ENCODE peak calls at places on chromosomes 13 and 19, in seven cellular contexts. T, S, L, M, D, E and I are unnamed samples.

GRCh38 chr13:42720116-42720857 is 61.1 kb upstream of the FAM216B start:
- DNase-seq in T (no peak), S (peak; percentile 51), L (peak; percentile 69), M (no peak), D (no peak), E (peak; percentile 52), I (no peak)

GRCh38 chr13:106911020-106911419 is 343.1 kb upstream of the ARGLU1 start:
- DNase-seq in T (no peak), S (no peak), L (no peak), M (no peak), D (no peak), E (no peak), I (no peak)

GRCh38 chr19:6227941-6228325 is 51.8 kb downstream of the MLLT1 start:
- DNase-seq in T (no peak), S (no peak), L (no peak), M (no peak), D (no peak), E (no peak), I (no peak)

GRCh38 chr13:113002206-113002821 is 33.3 kb downstream of the MCF2L start:
- DNase-seq in T (peak; percentile 58), S (peak; percentile 55), L (peak; percentile 76), M (no peak), D (peak; percentile 40), E (no peak), I (no peak)

GRCh38 chr13:104011505-104012270 is 945.5 kb upstream of the SLC10A2 start:
- DNase-seq in T (peak; percentile 10), S (no peak), L (no peak), M (no peak), D (peak; percentile 81), E (no peak), I (no peak)

GRCh38 chr13:32278456-32278855 is 36.7 kb downstream of the ZAR1L start:
- DNase-seq in T (no peak), S (no peak), L (no peak), M (no peak), D (no peak), E (no peak), I (no peak)

GRCh38 chr19:10193666-10194499 is 870 bp downstream of the DNMT1 start:
- DNase-seq in T (no peak), S (no peak), L (peak; percentile 54), M (no peak), D (no peak), E (no peak), I (peak; percentile 15)

GRCh38 chr13:38394777-38395504 is 45.3 kb downstream of the UFM1 start:
- DNase-seq in T (no peak), S (no peak), L (no peak), M (no peak), D (no peak), E (no peak), I (no peak)

GRCh38 chr13:62300021-62300420 is 884.4 kb upstream of the PCDH20 start:
- DNase-seq in T (no peak), S (no peak), L (no peak), M (no peak), D (no peak), E (no peak), I (no peak)

GRCh38 chr19:57512845-57513244 is 13.1 kb downstream of the ZNF773 start:
- DNase-seq in T (no peak), S (no peak), L (no peak), M (no peak), D (no peak), E (no peak), I (no peak)

GRCh38 chr19:2095338-2095938 is 688 bp downstream of the MOB3A start:
- DNase-seq in T (no peak), S (no peak), L (no peak), M (no peak), D (no peak), E (no peak), I (peak; percentile 42)

GRCh38 chr19:2096543-2097329 is at the start of gene IZUMO4:
- DNase-seq in T (peak; percentile 98), S (peak; percentile 95), L (peak; percentile 99), M (peak; percentile 100), D (peak; percentile 99), E (peak; percentile 99), I (peak; percentile 99)

GRCh38 chr19:2099937-2100718 is 3.4 kb downstream of the IZUMO4 start:
- DNase-seq in T (no peak), S (no peak), L (no peak), M (no peak), D (no peak), E (no peak), I (no peak)

GRCh38 chr19:2099054-2099501 is 2.4 kb downstream of the IZUMO4 start:
- DNase-seq in T (no peak), S (no peak), L (no peak), M (no peak), D (no peak), E (no peak), I (no peak)

GRCh38 chr19:2097330-2098327 is 914 bp downstream of the IZUMO4 start:
- DNase-seq in T (no peak), S (no peak), L (no peak), M (no peak), D (no peak), E (no peak), I (no peak)
- H3K27ac ChIP-seq in T (no peak overlapping the region), S (no peak overlapping the region), L (peak overlapping the region; percentile 76), M (peak overlapping the region; percentile 66), D (no peak overlapping the region), E (peak overlapping the region; percentile 82), I (peak overlapping the region; percentile 61)

GRCh38 chr19:31357315-31357673 is 8.1 kb upstream of the TSHZ3 start:
- DNase-seq in T (no peak), S (no peak), L (no peak), M (no peak), D (no peak), E (no peak), I (no peak)

GRCh38 chr19:31354919-31355318 is 5.7 kb upstream of the TSHZ3 start:
- DNase-seq in T (no peak), S (no peak), L (no peak), M (no peak), D (no peak), E (no peak), I (no peak)

GRCh38 chr19:31354316-31354715 is 5.1 kb upstream of the TSHZ3 start:
- DNase-seq in T (no peak), S (no peak), L (peak; percentile 24), M (no peak), D (no peak), E (no peak), I (no peak)

GRCh38 chr19:31356587-31357314 is 7.5 kb upstream of the TSHZ3 start:
- DNase-seq in T (peak; percentile 54), S (no peak), L (no peak), M (no peak), D (peak; percentile 71), E (peak; percentile 47), I (no peak)

GRCh38 chr19:31355330-31356289 is 6.4 kb upstream of the TSHZ3 start:
- DNase-seq in T (no peak), S (no peak), L (no peak), M (no peak), D (no peak), E (no peak), I (no peak)
- H3K4me3 ChIP-seq in T (no peak overlapping the region), S (no peak overlapping the region), L (no peak overlapping the region), M (no peak overlapping the region), D (no peak overlapping the region), E (no peak overlapping the region), I (no peak overlapping the region)

GRCh38 chr13:100159584-100159983 is 70.7 kb downstream of the PCCA start:
- DNase-seq in T (no peak), S (no peak), L (no peak), M (no peak), D (no peak), E (no peak), I (no peak)
- H3K27ac ChIP-seq in T (no peak overlapping the region), S (no peak overlapping the region), L (no peak overlapping the region), M (no peak overlapping the region), D (no peak overlapping the region), E (no peak overlapping the region), I (no peak overlapping the region)

GRCh38 chr13:85521586-85521985 is 277.6 kb downstream of the SLITRK6 start:
- DNase-seq in T (no peak), S (no peak), L (no peak), M (no peak), D (no peak), E (no peak), I (no peak)

GRCh38 chr13:85519363-85519762 is 279.9 kb downstream of the SLITRK6 start:
- DNase-seq in T (no peak), S (no peak), L (no peak), M (no peak), D (no peak), E (no peak), I (no peak)

GRCh38 chr13:85525411-85525810 is 273.8 kb downstream of the SLITRK6 start:
- DNase-seq in T (no peak), S (no peak), L (no peak), M (no peak), D (no peak), E (no peak), I (no peak)

GRCh38 chr13:85520445-85520844 is 278.8 kb downstream of the SLITRK6 start:
- DNase-seq in T (no peak), S (no peak), L (no peak), M (no peak), D (no peak), E (no peak), I (no peak)
- H3K4me3 ChIP-seq in T (no peak overlapping the region), S (no peak overlapping the region), L (no peak overlapping the region), M (no peak overlapping the region), D (no peak overlapping the region), E (no peak overlapping the region), I (no peak overlapping the region)

DNA sequence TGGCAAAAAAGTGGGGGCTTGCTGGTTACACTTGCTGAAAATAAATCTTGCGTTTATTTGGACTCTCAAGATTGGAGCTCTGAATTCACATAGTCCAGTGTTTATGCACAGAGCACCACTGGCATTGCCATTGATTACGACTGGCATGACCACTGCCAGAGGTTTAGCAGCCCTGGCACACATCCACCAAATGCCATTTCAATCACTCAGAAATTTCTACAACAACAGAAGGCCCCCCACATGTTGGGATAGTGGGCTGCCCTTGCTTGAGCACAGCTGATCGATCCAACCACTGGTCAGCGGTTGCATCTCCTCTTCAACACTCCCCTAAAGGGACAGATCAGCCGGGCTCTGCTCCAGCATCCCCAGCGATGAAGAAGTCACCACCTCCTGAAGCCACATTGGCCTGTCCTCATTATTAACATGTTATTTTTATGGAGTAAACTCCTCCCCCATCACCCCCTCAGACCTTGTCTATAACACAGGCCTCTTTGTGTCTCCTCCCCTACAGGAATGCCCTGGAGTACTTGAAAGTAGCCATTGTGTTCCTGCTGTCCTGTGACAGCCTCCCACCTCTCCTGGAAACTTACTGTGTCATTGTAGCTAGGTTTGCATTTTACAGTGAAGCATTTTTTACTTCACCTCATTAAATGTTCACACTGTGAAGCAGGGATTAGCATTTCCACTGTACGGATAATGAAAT is 51.3 kb downstream of the CDADC1 start:
- DNase-seq in T (no peak), S (no peak), L (no peak), M (no peak), D (peak; percentile 72), E (no peak), I (no peak)
- H3K27ac ChIP-seq in T (no peak overlapping the region), S (no peak overlapping the region), L (no peak overlapping the region), M (no peak overlapping the region), D (peak overlapping the region; percentile 69), E (no peak overlapping the region), I (no peak overlapping the region)